ENCODE peak calls at places on chromosomes 3 and 15, in eight cellular contexts. X is NCI-H524, C is H7, L is HL-60, M is nephron progenitor cell, Y is amniotic epithelial cell, S is EH, T is mesenchymal stem cell. D is an unnamed sample.

GRCh38 chr3:46442591-46443530 is 21.8 kb downstream of the LTF start:
- DNase-seq in Y (peak), S (no peak), M (peak), L (peak), X (no peak), C (peak), T (peak), D (no peak)

GRCh38 chr3:49362579-49362978 is 4.4 kb upstream of the GPX1 start:
- DNase-seq in Y (no peak), S (peak), M (no peak), L (no peak), X (no peak), C (no peak), T (no peak), D (no peak)

GRCh38 chr3:121552379-121552778 is 6.6 kb upstream of the POLQ start:
- DNase-seq in M (no peak), S (peak), C (no peak), Y (no peak), T (no peak), X (no peak), L (no peak), D (no peak)

GRCh38 chr3:124867511-124867910 is 19.7 kb downstream of the ITGB5 start:
- DNase-seq in L (no peak), M (no peak), T (no peak), X (no peak), Y (no peak), C (no peak), S (no peak), D (no peak)

GRCh38 chr15:49379996-49380395 is 43.0 kb upstream of the FGF7 start:
- DNase-seq in T (no peak), X (no peak), C (no peak), L (no peak), M (no peak), Y (no peak), S (no peak), D (no peak)

GRCh38 chr3:195911041-195911945 is 2.9 kb upstream of the TNK2 start:
- DNase-seq in L (no peak), M (no peak), S (peak), X (no peak), C (no peak), T (no peak), Y (no peak), D (no peak)

GRCh38 chr3:181711325-181712135 is at the start of gene SOX2:
- DNase-seq in L (no peak), S (peak), Y (peak), T (peak), X (peak), M (peak), C (peak), D (no peak)

GRCh38 chr3:191141728-191142127 is 57.3 kb upstream of the OSTN start:
- DNase-seq in T (peak), L (no peak), S (peak), Y (peak), X (no peak), M (no peak), C (no peak), D (no peak)

GRCh38 chr3:162337630-162338029 is 841.0 kb downstream of the OTOL1 start:
- DNase-seq in L (no peak), M (no peak), C (no peak), T (no peak), Y (no peak), X (no peak), S (peak), D (no peak)

GRCh38 chr3:119257654-119258410 is 17.2 kb upstream of the B4GALT4 start:
- DNase-seq in M (no peak), T (peak), S (peak), L (no peak), X (no peak), C (no peak), Y (peak), D (no peak)

GRCh38 chr3:149277338-149277813 is 55.7 kb upstream of the CP start:
- DNase-seq in Y (peak), M (no peak), X (no peak), C (no peak), T (peak), L (no peak), S (peak), D (no peak)

GRCh38 chr3:18111702-18112311 is 313.3 kb downstream of the SATB1 start:
- DNase-seq in C (peak), T (no peak), L (no peak), Y (no peak), M (peak), S (peak), X (no peak), D (no peak)

GRCh38 chr15:32838820-32839219 is 121.0 kb downstream of the GREM1 start:
- DNase-seq in T (peak), Y (peak), S (peak), X (peak), C (no peak), L (no peak), M (no peak), D (no peak)

GRCh38 chr3:152071924-152072323 is 196.8 kb upstream of the MBNL1 start:
- DNase-seq in M (no peak), Y (peak), L (peak), X (peak), S (peak), C (peak), T (peak), D (no peak)

GRCh38 chr3:132628157-132628556 is 31.1 kb downstream of the ACKR4 start:
- DNase-seq in C (no peak), M (no peak), X (no peak), T (no peak), L (no peak), S (no peak), Y (no peak), D (no peak)

GRCh38 chr3:130854208-130854864 is 39.5 kb upstream of the ATP2C1 start:
- DNase-seq in S (no peak), L (no peak), T (no peak), M (no peak), X (no peak), Y (no peak), C (no peak), D (no peak)